ENCODE peak calls at places on chromosome 17, in five cellular contexts. K, S, T, E and U are unnamed samples.

GRCh38 chr17:44024271-44024663 is 9.5 kb upstream of the TMEM101 start:
- ATAC-seq in K (no peak), S (peak; percentile 20), T (no peak), E (no peak), U (no peak)

GRCh38 chr17:46092996-46093395 is 93.9 kb downstream of the STH start:
- ATAC-seq in K (no peak), S (no peak), T (no peak), E (no peak), U (no peak)

GRCh38 chr17:77479372-77479781 is 338.6 kb downstream of the SEC14L1 start:
- ATAC-seq in K (peak; percentile 44), S (no peak), T (no peak), E (no peak), U (no peak)

GRCh38 chr17:56727876-56728617 is 105.7 kb downstream of the C17orf67 start:
- ATAC-seq in K (no peak), S (no peak), T (peak; percentile 55), E (peak; percentile 58), U (no peak)

GRCh38 chr17:34378664-34379101 is 15.7 kb upstream of the CCL1 start:
- ATAC-seq in K (no peak), S (no peak), T (no peak), E (no peak), U (peak; percentile 72)

GRCh38 chr17:74289688-74290087 is 15.7 kb downstream of the DNAI2 start:
- ATAC-seq in K (no peak), S (no peak), T (no peak), E (no peak), U (peak; percentile 47)

GRCh38 chr17:34503804-34504203 is 75.6 kb upstream of the TMEM132E start:
- ATAC-seq in K (no peak), S (peak; percentile 87), T (no peak), E (no peak), U (no peak)

GRCh38 chr17:81488276-81488860 is 24.2 kb downstream of the ACTG1 start:
- ATAC-seq in K (peak; percentile 3), S (peak; percentile 4), T (peak; percentile 15), E (peak; percentile 2), U (peak; percentile 10)

GRCh38 chr17:82531431-82531881 is 11.9 kb downstream of the FOXK2 start:
- ATAC-seq in K (peak; percentile 42), S (no peak), T (peak; percentile 29), E (peak; percentile 62), U (no peak)

GRCh38 chr17:10103712-10104111 is 94.7 kb downstream of the GAS7 start:
- ATAC-seq in K (peak; percentile 57), S (no peak), T (no peak), E (no peak), U (no peak)

GRCh38 chr17:71580220-71580619 is 540.6 kb upstream of the SOX9 start:
- ATAC-seq in K (no peak), S (no peak), T (no peak), E (no peak), U (no peak)

GRCh38 chr17:15957608-15958307 is 12.8 kb downstream of the ADORA2B start:
- ATAC-seq in K (no peak), S (no peak), T (no peak), E (peak; percentile 10), U (no peak)

GRCh38 chr17:2655526-2655925 is 56.0 kb downstream of the CLUH start:
- ATAC-seq in K (peak; percentile 67), S (no peak), T (no peak), E (no peak), U (no peak)